ENCODE peak calls at places on chromosomes 12 and 14, in nine cellular contexts. J, M, V, I, X, O, D, A and G are unnamed samples.

GRCh38 chr12:17992002-17992656 is 97.9 kb downstream of the RERGL start:
- DNase-seq in A (peak), M (no peak), J (peak), V (no peak), O (peak), X (peak), I (peak), D (peak), G (peak)

GRCh38 chr12:11765421-11765816 is 115.9 kb downstream of the ETV6 start:
- DNase-seq in X (no peak), I (no peak), J (no peak), D (no peak), V (no peak), M (no peak), A (no peak), O (peak), G (no peak)

GRCh38 chr12:107457536-107457935 is 228.1 kb upstream of the PWP1 start:
- DNase-seq in O (no peak), V (no peak), X (no peak), M (no peak), A (no peak), I (no peak), J (no peak), D (no peak), G (no peak)

GRCh38 chr12:66467932-66468331 is 165.6 kb downstream of the HELB start:
- DNase-seq in X (no peak), V (no peak), D (no peak), J (peak), M (no peak), I (no peak), A (no peak), O (no peak), G (no peak)

GRCh38 chr14:100037351-100037750 is 27.9 kb upstream of the EVL start:
- DNase-seq in A (no peak), O (peak), J (no peak), D (peak), I (no peak), M (no peak), X (no peak), V (no peak), G (no peak)

GRCh38 chr14:50829472-50830043 is 1.4 kb downstream of the NIN start:
- DNase-seq in M (no peak), I (no peak), J (no peak), O (peak), V (no peak), D (no peak), A (no peak), X (no peak), G (no peak)

GRCh38 chr12:7113389-7113871 is 4.4 kb upstream of the C1RL start:
- DNase-seq in O (no peak), V (peak), I (no peak), X (peak), J (peak), D (peak), M (peak), A (no peak), G (peak)

GRCh38 chr12:112906712-112907414 is at the start of gene OAS1:
- DNase-seq in X (peak), M (no peak), J (no peak), V (no peak), I (peak), D (peak), A (peak), O (no peak), G (no peak)

GRCh38 chr12:31005944-31006361 is 67.7 kb upstream of the DDX11 start:
- DNase-seq in A (no peak), M (no peak), V (no peak), O (no peak), X (peak), I (peak), J (no peak), D (peak), G (no peak)

GRCh38 chr12:72346331-72346944 is 74.3 kb downstream of the TRHDE start:
- DNase-seq in D (peak), O (peak), A (peak), M (no peak), I (peak), J (peak), X (peak), V (peak), G (peak)

GRCh38 chr12:116015525-116015924 is 262.0 kb downstream of the MED13L start:
- DNase-seq in A (peak), V (no peak), D (peak), X (peak), I (peak), J (peak), O (peak), M (no peak), G (peak)

GRCh38 chr12:15164997-15165659 is 56.1 kb downstream of the RERG start:
- DNase-seq in J (peak), A (no peak), X (no peak), M (peak), V (no peak), O (no peak), I (no peak), D (peak), G (no peak)

GRCh38 chr12:45974883-45975282 is 15.5 kb downstream of the SCAF11 start:
- DNase-seq in X (no peak), A (no peak), O (no peak), D (no peak), M (no peak), I (no peak), J (no peak), V (no peak), G (no peak)

GRCh38 chr14:23829736-23830474 is 123.7 kb upstream of the DHRS4 start:
- DNase-seq in J (peak), X (peak), O (no peak), I (peak), D (peak), V (no peak), M (peak), A (no peak), G (peak)

GRCh38 chr14:54713364-54713763 is 146.4 kb downstream of the SAMD4A start:
- DNase-seq in M (no peak), I (no peak), J (no peak), V (no peak), A (no peak), D (no peak), O (no peak), X (peak), G (no peak)